ENCODE peak calls at places on chromosomes 16 and 17, in seven cellular contexts. One of them, this sample, is unnamed.

GRCh38 chr17:35920229-35920628 is 10.3 kb downstream of the RDM1 start:
- DNase-seq in AG10803: no peak
- DNase-seq in neural crest cell: no peak
- DNase-seq in astrocyte: no peak
- DNase-seq in PC-9: no peak
- DNase-seq in endothelial cell: no peak
- DNase-seq in mucosa of descending colon: no peak
- DNase-seq in this sample: no peak

GRCh38 chr17:11035681-11036080 is 197.8 kb upstream of the PIRT start:
- DNase-seq in AG10803: no peak
- DNase-seq in PC-9: no peak
- DNase-seq in astrocyte: no peak
- DNase-seq in endothelial cell: no peak
- DNase-seq in neural crest cell: no peak
- DNase-seq in mucosa of descending colon: no peak
- DNase-seq in this sample: no peak

GRCh38 chr17:67412057-67412456 is 35.0 kb downstream of the PITPNC1 start:
- DNase-seq in PC-9: no peak
- DNase-seq in mucosa of descending colon: no peak
- DNase-seq in AG10803: no peak
- DNase-seq in neural crest cell: no peak
- DNase-seq in astrocyte: no peak
- DNase-seq in endothelial cell: no peak
- DNase-seq in this sample: no peak

GRCh38 chr16:50300942-50301625 is 34.7 kb downstream of the ADCY7 start:
- DNase-seq in mucosa of descending colon: peak; percentile 48
- DNase-seq in endothelial cell: no peak
- DNase-seq in AG10803: peak; percentile 54
- DNase-seq in astrocyte: peak; percentile 76
- DNase-seq in PC-9: no peak
- DNase-seq in neural crest cell: no peak
- DNase-seq in this sample: no peak

GRCh38 chr17:44636562-44636961 is 19.7 kb upstream of the MEIOC start:
- DNase-seq in endothelial cell: no peak
- DNase-seq in astrocyte: peak; percentile 27
- DNase-seq in AG10803: peak; percentile 76
- DNase-seq in PC-9: no peak
- DNase-seq in mucosa of descending colon: no peak
- DNase-seq in neural crest cell: no peak
- DNase-seq in this sample: no peak

GRCh38 chr17:44362964-44363612 is 565 bp downstream of the FAM171A2 start:
- DNase-seq in endothelial cell: no peak
- DNase-seq in AG10803: no peak
- DNase-seq in astrocyte: no peak
- DNase-seq in PC-9: no peak
- DNase-seq in neural crest cell: no peak
- DNase-seq in mucosa of descending colon: no peak
- DNase-seq in this sample: no peak

GRCh38 chr17:37259030-37259735 is 116.6 kb upstream of the C17orf78 start:
- DNase-seq in AG10803: peak; percentile 33
- DNase-seq in PC-9: no peak
- DNase-seq in endothelial cell: no peak
- DNase-seq in astrocyte: peak; percentile 86
- DNase-seq in mucosa of descending colon: no peak
- DNase-seq in neural crest cell: no peak
- DNase-seq in this sample: no peak

GRCh38 chr16:65421596-65421995 is 299.7 kb upstream of the CDH11 start:
- DNase-seq in endothelial cell: no peak
- DNase-seq in astrocyte: no peak
- DNase-seq in PC-9: no peak
- DNase-seq in mucosa of descending colon: no peak
- DNase-seq in neural crest cell: no peak
- DNase-seq in AG10803: no peak
- DNase-seq in this sample: no peak

GRCh38 chr17:7347630-7348477 is 4.1 kb upstream of the KCTD11 start:
- DNase-seq in neural crest cell: no peak
- DNase-seq in PC-9: no peak
- DNase-seq in mucosa of descending colon: no peak
- DNase-seq in astrocyte: no peak
- DNase-seq in AG10803: peak; percentile 31
- DNase-seq in endothelial cell: no peak
- DNase-seq in this sample: no peak

GRCh38 chr17:45676695-45677094 is 107.4 kb upstream of the CRHR1 start:
- DNase-seq in endothelial cell: no peak
- DNase-seq in astrocyte: no peak
- DNase-seq in PC-9: no peak
- DNase-seq in neural crest cell: no peak
- DNase-seq in mucosa of descending colon: no peak
- DNase-seq in AG10803: no peak
- DNase-seq in this sample: no peak

GRCh38 chr17:49969134-49969759 is at the start of gene DLX4:
- DNase-seq in astrocyte: no peak
- DNase-seq in PC-9: no peak
- DNase-seq in neural crest cell: no peak
- DNase-seq in AG10803: no peak
- DNase-seq in endothelial cell: no peak
- DNase-seq in mucosa of descending colon: no peak
- DNase-seq in this sample: no peak

GRCh38 chr17:16352838-16353701 is at the start of gene CENPV:
- DNase-seq in mucosa of descending colon: peak; percentile 70
- DNase-seq in neural crest cell: peak; percentile 59
- DNase-seq in astrocyte: peak; percentile 27
- DNase-seq in endothelial cell: peak; percentile 67
- DNase-seq in AG10803: peak; percentile 17
- DNase-seq in PC-9: peak; percentile 49
- DNase-seq in this sample: peak; percentile 66

GRCh38 chr17:45851022-45851421 is 6.3 kb downstream of the SPPL2C start:
- DNase-seq in astrocyte: no peak
- DNase-seq in AG10803: no peak
- DNase-seq in neural crest cell: no peak
- DNase-seq in endothelial cell: no peak
- DNase-seq in mucosa of descending colon: no peak
- DNase-seq in PC-9: no peak
- DNase-seq in this sample: no peak

GRCh38 chr16:59973966-59974365 is 1239.8 kb upstream of the GOT2 start:
- DNase-seq in PC-9: no peak
- DNase-seq in AG10803: no peak
- DNase-seq in endothelial cell: no peak
- DNase-seq in mucosa of descending colon: no peak
- DNase-seq in neural crest cell: no peak
- DNase-seq in astrocyte: peak; percentile 33
- DNase-seq in this sample: no peak

GRCh38 chr17:38897176-38897575 is 27.3 kb downstream of the LASP1 start:
- DNase-seq in mucosa of descending colon: no peak
- DNase-seq in PC-9: no peak
- DNase-seq in AG10803: no peak
- DNase-seq in endothelial cell: no peak
- DNase-seq in astrocyte: no peak
- DNase-seq in neural crest cell: no peak
- DNase-seq in this sample: no peak

GRCh38 chr17:49360796-49361128 is 1.3 kb downstream of the ZNF652 start:
- DNase-seq in PC-9: peak; percentile 20
- DNase-seq in mucosa of descending colon: no peak
- DNase-seq in astrocyte: no peak
- DNase-seq in endothelial cell: no peak
- DNase-seq in neural crest cell: no peak
- DNase-seq in AG10803: no peak
- DNase-seq in this sample: peak; percentile 54

GRCh38 chr16:29745126-29745852 is 501 bp downstream of the C16orf54 start:
- DNase-seq in neural crest cell: no peak
- DNase-seq in AG10803: no peak
- DNase-seq in astrocyte: no peak
- DNase-seq in PC-9: no peak
- DNase-seq in mucosa of descending colon: peak; percentile 65
- DNase-seq in endothelial cell: no peak
- DNase-seq in this sample: no peak

GRCh38 chr17:36498155-36498554 is 11.7 kb downstream of the ZNHIT3 start:
- DNase-seq in endothelial cell: no peak
- DNase-seq in AG10803: no peak
- DNase-seq in astrocyte: no peak
- DNase-seq in PC-9: no peak
- DNase-seq in neural crest cell: no peak
- DNase-seq in mucosa of descending colon: no peak
- DNase-seq in this sample: no peak

GRCh38 chr17:9291912-9292562 is 270.7 kb downstream of the NTN1 start:
- DNase-seq in endothelial cell: peak; percentile 45
- DNase-seq in PC-9: peak; percentile 29
- DNase-seq in neural crest cell: peak; percentile 33
- DNase-seq in astrocyte: no peak
- DNase-seq in mucosa of descending colon: no peak
- DNase-seq in AG10803: peak; percentile 31
- DNase-seq in this sample: peak; percentile 27

GRCh38 chr17:81233316-81233715 is 5.5 kb downstream of the TEPSIN start:
- DNase-seq in neural crest cell: no peak
- DNase-seq in AG10803: no peak
- DNase-seq in mucosa of descending colon: no peak
- DNase-seq in endothelial cell: no peak
- DNase-seq in PC-9: no peak
- DNase-seq in astrocyte: no peak
- DNase-seq in this sample: no peak

GRCh38 chr17:19720631-19721426 is 4.4 kb upstream of the SLC47A2 start:
- DNase-seq in neural crest cell: no peak
- DNase-seq in AG10803: no peak
- DNase-seq in endothelial cell: no peak
- DNase-seq in PC-9: peak; percentile 70
- DNase-seq in mucosa of descending colon: peak; percentile 70
- DNase-seq in astrocyte: no peak
- DNase-seq in this sample: no peak

GRCh38 chr16:1691276-1691675 is 13.2 kb downstream of the JPT2 start:
- DNase-seq in astrocyte: peak; percentile 66
- DNase-seq in neural crest cell: no peak
- DNase-seq in PC-9: no peak
- DNase-seq in AG10803: peak; percentile 19
- DNase-seq in endothelial cell: no peak
- DNase-seq in mucosa of descending colon: no peak
- DNase-seq in this sample: no peak
- TF ChIP-seq CTCF in astrocyte: peak; percentile 18
- TF ChIP-seq CTCF in neural crest cell: no peak
- TF ChIP-seq CTCF in PC-9: no peak
- TF ChIP-seq CTCF in AG10803: peak; percentile 31
- TF ChIP-seq CTCF in endothelial cell: no peak
- TF ChIP-seq CTCF in mucosa of descending colon: no peak
- TF ChIP-seq CTCF in this sample: no peak

GRCh38 chr16:58842156-58842555 is 108.0 kb upstream of the GOT2 start:
- DNase-seq in mucosa of descending colon: no peak
- DNase-seq in endothelial cell: no peak
- DNase-seq in astrocyte: no peak
- DNase-seq in PC-9: no peak
- DNase-seq in AG10803: no peak
- DNase-seq in neural crest cell: no peak
- DNase-seq in this sample: no peak

GRCh38 chr16:58842746-58843145 is 108.6 kb upstream of the GOT2 start:
- DNase-seq in endothelial cell: no peak
- DNase-seq in PC-9: no peak
- DNase-seq in mucosa of descending colon: no peak
- DNase-seq in astrocyte: no peak
- DNase-seq in neural crest cell: no peak
- DNase-seq in AG10803: no peak
- DNase-seq in this sample: no peak

GRCh38 chr16:58848662-58849002 is 114.5 kb upstream of the GOT2 start:
- DNase-seq in neural crest cell: no peak
- DNase-seq in astrocyte: peak; percentile 1
- DNase-seq in PC-9: no peak
- DNase-seq in AG10803: no peak
- DNase-seq in mucosa of descending colon: no peak
- DNase-seq in endothelial cell: no peak
- DNase-seq in this sample: no peak

GRCh38 chr16:58847902-58848661 is 114.0 kb upstream of the GOT2 start:
- DNase-seq in endothelial cell: no peak
- DNase-seq in PC-9: no peak
- DNase-seq in neural crest cell: no peak
- DNase-seq in mucosa of descending colon: no peak
- DNase-seq in AG10803: peak; percentile 32
- DNase-seq in astrocyte: peak; percentile 2
- DNase-seq in this sample: no peak

DNA sequence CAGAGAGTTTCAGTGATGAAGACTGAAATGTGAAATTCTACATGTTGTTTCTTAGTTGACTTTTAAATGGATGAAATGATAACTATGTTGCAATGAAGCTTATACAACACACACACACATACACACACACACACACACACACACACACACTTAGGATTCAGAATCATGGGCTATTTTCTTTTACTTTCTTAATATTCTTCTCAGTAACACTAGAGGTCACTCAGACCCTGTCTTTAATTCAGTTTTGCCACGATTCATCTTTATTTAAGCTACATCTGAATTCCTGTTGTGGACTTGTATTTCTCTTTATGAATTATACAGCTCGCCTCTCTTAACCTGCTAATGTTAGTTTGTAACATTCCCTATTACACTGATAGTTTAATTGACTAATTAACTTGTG is 109.6 kb upstream of the GOT2 start:
- DNase-seq in PC-9: no peak
- DNase-seq in astrocyte: peak; percentile 22
- DNase-seq in endothelial cell: no peak
- DNase-seq in AG10803: peak; percentile 57
- DNase-seq in neural crest cell: no peak
- DNase-seq in mucosa of descending colon: no peak
- DNase-seq in this sample: no peak
- TF ChIP-seq CTCF in PC-9: peak; percentile 42
- TF ChIP-seq CTCF in astrocyte: peak; percentile 31
- TF ChIP-seq CTCF in endothelial cell: no peak
- TF ChIP-seq CTCF in AG10803: peak; percentile 49
- TF ChIP-seq CTCF in neural crest cell: peak; percentile 60
- TF ChIP-seq CTCF in mucosa of descending colon: no peak
- TF ChIP-seq CTCF in this sample: no peak

GRCh38 chr17:78391051-78391431 is 12.6 kb downstream of the PGS1 start:
- DNase-seq in mucosa of descending colon: no peak
- DNase-seq in astrocyte: no peak
- DNase-seq in neural crest cell: no peak
- DNase-seq in endothelial cell: no peak
- DNase-seq in AG10803: no peak
- DNase-seq in PC-9: no peak
- DNase-seq in this sample: no peak
- TF ChIP-seq CTCF in mucosa of descending colon: no peak
- TF ChIP-seq CTCF in astrocyte: no peak
- TF ChIP-seq CTCF in neural crest cell: no peak
- TF ChIP-seq CTCF in endothelial cell: no peak
- TF ChIP-seq CTCF in AG10803: no peak
- TF ChIP-seq CTCF in PC-9: no peak
- TF ChIP-seq CTCF in this sample: no peak

GRCh38 chr17:58231644-58232043 is 6.7 kb upstream of the LPO start:
- DNase-seq in astrocyte: peak; percentile 41
- DNase-seq in endothelial cell: no peak
- DNase-seq in PC-9: no peak
- DNase-seq in AG10803: peak; percentile 64
- DNase-seq in neural crest cell: no peak
- DNase-seq in mucosa of descending colon: no peak
- DNase-seq in this sample: no peak

GRCh38 chr17:58233547-58233946 is 4.8 kb upstream of the LPO start:
- DNase-seq in AG10803: no peak
- DNase-seq in PC-9: no peak
- DNase-seq in neural crest cell: no peak
- DNase-seq in astrocyte: no peak
- DNase-seq in endothelial cell: no peak
- DNase-seq in mucosa of descending colon: no peak
- DNase-seq in this sample: no peak

GRCh38 chr17:58235821-58236220 is 2.6 kb upstream of the LPO start:
- DNase-seq in mucosa of descending colon: no peak
- DNase-seq in endothelial cell: no peak
- DNase-seq in AG10803: no peak
- DNase-seq in neural crest cell: no peak
- DNase-seq in astrocyte: no peak
- DNase-seq in PC-9: no peak
- DNase-seq in this sample: no peak

GRCh38 chr17:58229881-58230280 is 8.5 kb upstream of the LPO start:
- DNase-seq in mucosa of descending colon: no peak
- DNase-seq in PC-9: no peak
- DNase-seq in AG10803: no peak
- DNase-seq in endothelial cell: no peak
- DNase-seq in neural crest cell: no peak
- DNase-seq in astrocyte: no peak
- DNase-seq in this sample: no peak

GRCh38 chr17:58232707-58233156 is 5.7 kb upstream of the LPO start:
- DNase-seq in mucosa of descending colon: no peak
- DNase-seq in endothelial cell: no peak
- DNase-seq in astrocyte: peak; percentile 90
- DNase-seq in AG10803: peak; percentile 68
- DNase-seq in PC-9: no peak
- DNase-seq in neural crest cell: no peak
- DNase-seq in this sample: no peak
- TF ChIP-seq CTCF in mucosa of descending colon: no peak
- TF ChIP-seq CTCF in endothelial cell: no peak
- TF ChIP-seq CTCF in astrocyte: no peak
- TF ChIP-seq CTCF in AG10803: no peak
- TF ChIP-seq CTCF in PC-9: no peak
- TF ChIP-seq CTCF in neural crest cell: no peak
- TF ChIP-seq CTCF in this sample: no peak

This sample was measured in Calu3.